ENCODE peak calls at places on chromosome 9, in six cellular contexts. One of them, this sample, is unnamed.

GRCh38 chr9:118401551-118401950 is 697.3 kb downstream of the TLR4 start:
- DNase-seq in mesendoderm: no peak
- DNase-seq in H1: no peak
- DNase-seq in mesenchymal stem cell: no peak
- DNase-seq in neuronal stem cell: no peak
- DNase-seq in IMR-90: no peak
- DNase-seq in this sample: no peak

GRCh38 chr9:21607576-21607975 is 125.5 kb upstream of the IFNE start:
- DNase-seq in neuronal stem cell: no peak
- DNase-seq in mesendoderm: no peak
- DNase-seq in H1: no peak
- DNase-seq in IMR-90: no peak
- DNase-seq in mesenchymal stem cell: no peak
- DNase-seq in this sample: no peak

GRCh38 chr9:133238272-133238850 is 29.3 kb upstream of the OBP2B start:
- DNase-seq in mesenchymal stem cell: peak
- DNase-seq in neuronal stem cell: peak
- DNase-seq in H1: peak
- DNase-seq in mesendoderm: peak
- DNase-seq in IMR-90: no peak
- DNase-seq in this sample: peak

GRCh38 chr9:38443181-38443580 is 18.9 kb upstream of the IGFBPL1 start:
- DNase-seq in H1: no peak
- DNase-seq in neuronal stem cell: no peak
- DNase-seq in mesenchymal stem cell: peak
- DNase-seq in IMR-90: peak
- DNase-seq in mesendoderm: peak
- DNase-seq in this sample: no peak

GRCh38 chr9:134589748-134590147 is 51.9 kb upstream of the COL5A1 start:
- DNase-seq in mesenchymal stem cell: no peak
- DNase-seq in mesendoderm: peak
- DNase-seq in neuronal stem cell: no peak
- DNase-seq in IMR-90: no peak
- DNase-seq in H1: no peak
- DNase-seq in this sample: peak

GRCh38 chr9:100602302-100602930 is 24.5 kb downstream of the CAVIN4 start:
- DNase-seq in H1: no peak
- DNase-seq in mesenchymal stem cell: peak
- DNase-seq in neuronal stem cell: peak
- DNase-seq in mesendoderm: peak
- DNase-seq in IMR-90: peak
- DNase-seq in this sample: peak

GRCh38 chr9:77569335-77569734 is 78.8 kb downstream of the GNA14 start:
- DNase-seq in mesendoderm: no peak
- DNase-seq in H1: no peak
- DNase-seq in IMR-90: no peak
- DNase-seq in neuronal stem cell: no peak
- DNase-seq in mesenchymal stem cell: no peak
- DNase-seq in this sample: no peak

GRCh38 chr9:130118841-130119520 is 53.2 kb upstream of the NCS1 start:
- DNase-seq in mesenchymal stem cell: peak
- DNase-seq in neuronal stem cell: no peak
- DNase-seq in IMR-90: peak
- DNase-seq in mesendoderm: peak
- DNase-seq in H1: no peak
- DNase-seq in this sample: peak

GRCh38 chr9:109035684-109036423 is 22.6 kb upstream of the CTNNAL1 start:
- DNase-seq in neuronal stem cell: no peak
- DNase-seq in IMR-90: peak
- DNase-seq in mesendoderm: no peak
- DNase-seq in mesenchymal stem cell: peak
- DNase-seq in H1: no peak
- DNase-seq in this sample: no peak

GRCh38 chr9:107243757-107244156 is 39.3 kb upstream of the RAD23B start:
- DNase-seq in neuronal stem cell: no peak
- DNase-seq in IMR-90: peak
- DNase-seq in mesenchymal stem cell: peak
- DNase-seq in H1: no peak
- DNase-seq in mesendoderm: peak
- DNase-seq in this sample: no peak

GRCh38 chr9:76044420-76044819 is 153.9 kb downstream of the PCSK5 start:
- DNase-seq in mesenchymal stem cell: no peak
- DNase-seq in H1: no peak
- DNase-seq in mesendoderm: no peak
- DNase-seq in IMR-90: peak
- DNase-seq in neuronal stem cell: no peak
- DNase-seq in this sample: no peak

GRCh38 chr9:4333787-4334186 is 33.9 kb upstream of the GLIS3 start:
- DNase-seq in mesendoderm: peak
- DNase-seq in neuronal stem cell: no peak
- DNase-seq in mesenchymal stem cell: no peak
- DNase-seq in H1: no peak
- DNase-seq in IMR-90: no peak
- DNase-seq in this sample: no peak

GRCh38 chr9:17003576-17004240 is 131.1 kb upstream of the CNTLN start:
- DNase-seq in mesendoderm: no peak
- DNase-seq in H1: no peak
- DNase-seq in IMR-90: peak
- DNase-seq in mesenchymal stem cell: peak
- DNase-seq in neuronal stem cell: no peak
- DNase-seq in this sample: no peak

GRCh38 chr9:95507456-95508241 is 9.1 kb downstream of the PTCH1 start:
- DNase-seq in H1: no peak
- DNase-seq in IMR-90: peak
- DNase-seq in mesendoderm: peak
- DNase-seq in mesenchymal stem cell: peak
- DNase-seq in neuronal stem cell: no peak
- DNase-seq in this sample: peak

GRCh38 chr9:95029251-95029650 is 288.3 kb downstream of the FANCC start:
- DNase-seq in IMR-90: no peak
- DNase-seq in mesenchymal stem cell: no peak
- DNase-seq in neuronal stem cell: no peak
- DNase-seq in mesendoderm: no peak
- DNase-seq in H1: no peak
- DNase-seq in this sample: no peak

GRCh38 chr9:82457281-82457680 is 468.7 kb downstream of the SPATA31D1 start:
- DNase-seq in mesenchymal stem cell: peak
- DNase-seq in H1: no peak
- DNase-seq in IMR-90: no peak
- DNase-seq in neuronal stem cell: no peak
- DNase-seq in mesendoderm: no peak
- DNase-seq in this sample: no peak

GRCh38 chr9:107480386-107480789 is 9.2 kb downstream of the KLF4 start:
- DNase-seq in mesendoderm: no peak
- DNase-seq in IMR-90: peak
- DNase-seq in mesenchymal stem cell: peak
- DNase-seq in H1: no peak
- DNase-seq in neuronal stem cell: no peak
- DNase-seq in this sample: no peak

GRCh38 chr9:86282979-86283535 is 719 bp upstream of the ISCA1 start:
- DNase-seq in H1: no peak
- DNase-seq in neuronal stem cell: no peak
- DNase-seq in mesendoderm: peak
- DNase-seq in mesenchymal stem cell: peak
- DNase-seq in IMR-90: peak
- DNase-seq in this sample: no peak

GRCh38 chr9:134396258-134396742 is 70.0 kb downstream of the RXRA start:
- DNase-seq in mesendoderm: no peak
- DNase-seq in IMR-90: no peak
- DNase-seq in mesenchymal stem cell: no peak
- DNase-seq in H1: no peak
- DNase-seq in neuronal stem cell: no peak
- DNase-seq in this sample: no peak

GRCh38 chr9:33189331-33189731 is 22.2 kb upstream of the B4GALT1 start:
- DNase-seq in IMR-90: no peak
- DNase-seq in neuronal stem cell: no peak
- DNase-seq in mesenchymal stem cell: no peak
- DNase-seq in mesendoderm: no peak
- DNase-seq in H1: no peak
- DNase-seq in this sample: no peak

GRCh38 chr9:129225815-129226214 is 47.8 kb upstream of the IER5L start:
- DNase-seq in mesendoderm: peak
- DNase-seq in mesenchymal stem cell: peak
- DNase-seq in IMR-90: peak
- DNase-seq in H1: no peak
- DNase-seq in neuronal stem cell: peak
- DNase-seq in this sample: peak

GRCh38 chr9:124054671-124055212 is 43.2 kb downstream of the LHX2 start:
- DNase-seq in IMR-90: peak
- DNase-seq in mesendoderm: peak
- DNase-seq in neuronal stem cell: no peak
- DNase-seq in H1: no peak
- DNase-seq in mesenchymal stem cell: peak
- DNase-seq in this sample: no peak

GRCh38 chr9:69476016-69476415 is 151.0 kb downstream of the ENTREP1 start:
- DNase-seq in H1: no peak
- DNase-seq in mesenchymal stem cell: no peak
- DNase-seq in mesendoderm: no peak
- DNase-seq in IMR-90: no peak
- DNase-seq in neuronal stem cell: no peak
- DNase-seq in this sample: no peak

GRCh38 chr9:88106492-88106891 is 31.8 kb downstream of the SPATA31C2 start:
- DNase-seq in H1: no peak
- DNase-seq in mesendoderm: peak
- DNase-seq in IMR-90: peak
- DNase-seq in mesenchymal stem cell: peak
- DNase-seq in neuronal stem cell: no peak
- DNase-seq in this sample: peak

GRCh38 chr9:77764894-77765780 is 117.0 kb upstream of the GNA14 start:
- DNase-seq in IMR-90: peak
- DNase-seq in neuronal stem cell: no peak
- DNase-seq in H1: no peak
- DNase-seq in mesenchymal stem cell: peak
- DNase-seq in mesendoderm: peak
- DNase-seq in this sample: no peak

GRCh38 chr9:2697492-2697891 is 19.8 kb upstream of the KCNV2 start:
- DNase-seq in mesendoderm: no peak
- DNase-seq in H1: no peak
- DNase-seq in IMR-90: no peak
- DNase-seq in neuronal stem cell: no peak
- DNase-seq in mesenchymal stem cell: no peak
- DNase-seq in this sample: no peak

GRCh38 chr9:2700398-2700797 is 16.9 kb upstream of the KCNV2 start:
- DNase-seq in IMR-90: no peak
- DNase-seq in mesenchymal stem cell: no peak
- DNase-seq in neuronal stem cell: no peak
- DNase-seq in H1: no peak
- DNase-seq in mesendoderm: no peak
- DNase-seq in this sample: no peak

GRCh38 chr9:2704504-2704903 is 12.8 kb upstream of the KCNV2 start:
- DNase-seq in H1: no peak
- DNase-seq in IMR-90: no peak
- DNase-seq in mesendoderm: no peak
- DNase-seq in neuronal stem cell: no peak
- DNase-seq in mesenchymal stem cell: no peak
- DNase-seq in this sample: no peak

GRCh38 chr9:2701070-2701469 is 16.2 kb upstream of the KCNV2 start:
- DNase-seq in mesenchymal stem cell: no peak
- DNase-seq in H1: no peak
- DNase-seq in IMR-90: no peak
- DNase-seq in neuronal stem cell: no peak
- DNase-seq in mesendoderm: peak
- DNase-seq in this sample: no peak
- H3K9ac ChIP-seq in mesenchymal stem cell: no peak
- H3K9ac ChIP-seq in H1: no peak
- H3K9ac ChIP-seq in IMR-90: no peak
- H3K9ac ChIP-seq in neuronal stem cell: no peak
- H3K9ac ChIP-seq in mesendoderm: no peak
- H3K9ac ChIP-seq in this sample: no peak

DNA sequence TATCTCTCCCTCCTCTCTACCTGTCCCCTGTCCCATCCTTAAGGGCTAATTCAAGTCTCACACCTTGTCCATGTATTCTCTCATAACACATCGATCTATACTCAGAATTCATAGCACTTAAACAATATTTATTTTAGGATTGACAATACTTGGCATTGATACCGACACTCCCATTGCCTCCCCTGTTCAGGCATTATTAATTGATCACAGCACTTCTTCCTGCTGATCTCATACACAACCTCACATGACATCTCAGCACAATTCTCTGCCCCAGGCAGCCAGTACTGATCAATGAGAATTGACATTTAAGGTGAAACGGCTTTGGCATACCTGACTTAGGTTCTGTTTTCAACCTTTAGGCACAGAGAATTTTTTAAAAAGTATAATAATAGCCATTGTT is 582.4 kb upstream of the BRINP1 start:
- DNase-seq in mesendoderm: no peak
- DNase-seq in neuronal stem cell: no peak
- DNase-seq in H1: no peak
- DNase-seq in mesenchymal stem cell: no peak
- DNase-seq in IMR-90: no peak
- DNase-seq in this sample: no peak
- H2BK15ac ChIP-seq in mesendoderm: no peak
- H2BK15ac ChIP-seq in neuronal stem cell: no peak
- H2BK15ac ChIP-seq in H1: no peak
- H2BK15ac ChIP-seq in mesenchymal stem cell: no peak
- H2BK15ac ChIP-seq in IMR-90: peak
- H2BK15ac ChIP-seq in this sample: no peak

GRCh38 chr9:91992636-91993035 is 42.6 kb upstream of the ROR2 start:
- DNase-seq in IMR-90: peak
- DNase-seq in mesenchymal stem cell: no peak
- DNase-seq in mesendoderm: peak
- DNase-seq in H1: no peak
- DNase-seq in neuronal stem cell: no peak
- DNase-seq in this sample: no peak
- H3K9ac ChIP-seq in IMR-90: no peak
- H3K9ac ChIP-seq in mesenchymal stem cell: peak
- H3K9ac ChIP-seq in mesendoderm: no peak
- H3K9ac ChIP-seq in H1: no peak
- H3K9ac ChIP-seq in neuronal stem cell: no peak
- H3K9ac ChIP-seq in this sample: no peak

GRCh38 chr9:26882154-26882553 is 10.4 kb downstream of the CAAP1 start:
- DNase-seq in neuronal stem cell: no peak
- DNase-seq in H1: no peak
- DNase-seq in mesendoderm: peak
- DNase-seq in IMR-90: no peak
- DNase-seq in mesenchymal stem cell: no peak
- DNase-seq in this sample: no peak

GRCh38 chr9:26880262-26880661 is 12.3 kb downstream of the CAAP1 start:
- DNase-seq in mesendoderm: no peak
- DNase-seq in H1: no peak
- DNase-seq in IMR-90: no peak
- DNase-seq in neuronal stem cell: no peak
- DNase-seq in mesenchymal stem cell: no peak
- DNase-seq in this sample: no peak
- H2BK15ac ChIP-seq in mesendoderm: no peak
- H2BK15ac ChIP-seq in H1: no peak
- H2BK15ac ChIP-seq in IMR-90: no peak
- H2BK15ac ChIP-seq in neuronal stem cell: no peak
- H2BK15ac ChIP-seq in mesenchymal stem cell: no peak
- H2BK15ac ChIP-seq in this sample: no peak

GRCh38 chr9:121866927-121867326 is 215.5 kb downstream of the DAB2IP start:
- DNase-seq in H1: no peak
- DNase-seq in IMR-90: no peak
- DNase-seq in mesendoderm: no peak
- DNase-seq in mesenchymal stem cell: no peak
- DNase-seq in neuronal stem cell: no peak
- DNase-seq in this sample: no peak
- H3K9ac ChIP-seq in H1: no peak
- H3K9ac ChIP-seq in IMR-90: no peak
- H3K9ac ChIP-seq in mesendoderm: no peak
- H3K9ac ChIP-seq in mesenchymal stem cell: no peak
- H3K9ac ChIP-seq in neuronal stem cell: no peak
- H3K9ac ChIP-seq in this sample: no peak

GRCh38 chr9:15849871-15850270 is 297.0 kb downstream of the CCDC171 start:
- DNase-seq in mesendoderm: no peak
- DNase-seq in H1: no peak
- DNase-seq in mesenchymal stem cell: no peak
- DNase-seq in IMR-90: no peak
- DNase-seq in neuronal stem cell: no peak
- DNase-seq in this sample: no peak
- H2BK15ac ChIP-seq in mesendoderm: no peak
- H2BK15ac ChIP-seq in H1: no peak
- H2BK15ac ChIP-seq in mesenchymal stem cell: no peak
- H2BK15ac ChIP-seq in IMR-90: no peak
- H2BK15ac ChIP-seq in neuronal stem cell: no peak
- H2BK15ac ChIP-seq in this sample: no peak